ENCODE peak calls at places on chromosomes 1 and 21, in nine cellular contexts. L, U, C, T, B, X, O, P and S are unnamed samples.

GRCh38 chr1:161721738-161722343 is 497 bp downstream of the FCRLB start:
- DNase-seq in L (peak; percentile 86), U (no peak), C (no peak), T (no peak), B (no peak), X (no peak), O (no peak), P (peak; percentile 33), S (no peak)

GRCh38 chr1:172682812-172683211 is 23.9 kb downstream of the FASLG start:
- DNase-seq in L (no peak), U (no peak), C (no peak), T (no peak), B (no peak), X (no peak), O (no peak), P (no peak), S (no peak)

GRCh38 chr1:12405325-12406217 is 175.7 kb downstream of the VPS13D start:
- DNase-seq in L (peak; percentile 59), U (no peak), C (no peak), T (no peak), B (no peak), X (no peak), O (no peak), P (no peak), S (no peak)

GRCh38 chr1:115225993-115226700 is 111.9 kb downstream of the NGF start:
- DNase-seq in L (no peak), U (no peak), C (no peak), T (no peak), B (no peak), X (no peak), O (no peak), P (no peak), S (no peak)

GRCh38 chr1:47997289-47998200 is at the start of gene TRABD2B:
- DNase-seq in L (peak; percentile 8), U (peak; percentile 27), C (peak; percentile 5), T (peak; percentile 96), B (peak; percentile 85), X (peak; percentile 48), O (peak; percentile 42), P (peak; percentile 66), S (peak; percentile 33)

GRCh38 chr1:113255038-113255727 is 135.1 kb upstream of the MAGI3 start:
- DNase-seq in L (no peak), U (no peak), C (no peak), T (no peak), B (no peak), X (no peak), O (no peak), P (no peak), S (no peak)

GRCh38 chr1:227947678-227948492 is at the start of gene WNT9A:
- DNase-seq in L (peak; percentile 41), U (no peak), C (no peak), T (peak; percentile 89), B (peak; percentile 36), X (peak; percentile 74), O (no peak), P (no peak), S (no peak)

GRCh38 chr1:90763930-90764329 is 46.8 kb upstream of the BARHL2 start:
- DNase-seq in L (no peak), U (no peak), C (no peak), T (no peak), B (no peak), X (no peak), O (no peak), P (no peak), S (no peak)

GRCh38 chr1:181607524-181607923 is 124.2 kb downstream of the CACNA1E start:
- DNase-seq in L (no peak), U (no peak), C (no peak), T (no peak), B (no peak), X (no peak), O (no peak), P (no peak), S (no peak)

GRCh38 chr1:119136401-119136800 is 4.1 kb downstream of the WARS2 start:
- DNase-seq in L (peak; percentile 47), U (no peak), C (no peak), T (no peak), B (no peak), X (no peak), O (no peak), P (no peak), S (no peak)

GRCh38 chr1:207828485-207829158 is 76.8 kb downstream of the CD46 start:
- DNase-seq in L (peak; percentile 55), U (peak; percentile 60), C (peak; percentile 43), T (peak; percentile 93), B (peak; percentile 78), X (no peak), O (peak; percentile 46), P (peak; percentile 89), S (peak; percentile 54)

GRCh38 chr1:7334475-7335035 is 436.5 kb upstream of the VAMP3 start:
- DNase-seq in L (peak; percentile 76), U (no peak), C (peak; percentile 87), T (peak; percentile 68), B (no peak), X (peak; percentile 87), O (no peak), P (no peak), S (no peak)

GRCh38 chr1:111620412-111620971 is 903 bp downstream of the RAP1A start:
- DNase-seq in L (no peak), U (no peak), C (peak; percentile 16), T (no peak), B (no peak), X (no peak), O (peak; percentile 47), P (peak; percentile 37), S (no peak)

GRCh38 chr1:212525479-212526110 is 83.0 kb upstream of the ATF3 start:
- DNase-seq in L (peak; percentile 68), U (no peak), C (no peak), T (no peak), B (no peak), X (no peak), O (no peak), P (no peak), S (no peak)

GRCh38 chr1:6727535-6727934 is 25.9 kb upstream of the DNAJC11 start:
- DNase-seq in L (no peak), U (peak; percentile 37), C (peak; percentile 57), T (no peak), B (peak; percentile 58), X (peak; percentile 41), O (peak; percentile 28), P (peak; percentile 77), S (peak; percentile 30)

GRCh38 chr1:231357831-231358354 is 19.8 kb downstream of the SPRTN start:
- DNase-seq in L (peak; percentile 63), U (peak; percentile 18), C (peak; percentile 20), T (no peak), B (peak; percentile 33), X (peak; percentile 60), O (no peak), P (peak; percentile 68), S (no peak)

GRCh38 chr21:31908106-31909031 is 35.5 kb downstream of the HUNK start:
- DNase-seq in L (peak; percentile 44), U (no peak), C (no peak), T (peak; percentile 85), B (peak; percentile 74), X (no peak), O (no peak), P (no peak), S (no peak)

GRCh38 chr1:27428316-27429028 is 36.0 kb downstream of the GPR3 start:
- DNase-seq in L (no peak), U (no peak), C (peak; percentile 82), T (no peak), B (no peak), X (no peak), O (no peak), P (no peak), S (no peak)

GRCh38 chr1:173545688-173546087 is 57.2 kb downstream of the SLC9C2 start:
- DNase-seq in L (no peak), U (no peak), C (no peak), T (no peak), B (no peak), X (no peak), O (no peak), P (no peak), S (no peak)

GRCh38 chr1:149962039-149962647 is 25.5 kb upstream of the MTMR11 start:
- DNase-seq in L (peak; percentile 57), U (peak; percentile 19), C (peak; percentile 65), T (no peak), B (peak; percentile 64), X (peak; percentile 13), O (no peak), P (peak; percentile 81), S (peak; percentile 19)